ENCODE peak calls at places on chromosome 18, in eight cellular contexts. F is mesothelial cell of epicardium, W is foreskin fibroblast, H is heart right ventricle, K is nephron progenitor cell, N is OCI-LY7, V is dorsolateral prefrontal cortex, A is bronchial epithelial cell. I is an unnamed sample.

GRCh38 chr18:77249583-77250500 is at the start of gene GALR1:
- DNase-seq in W (no peak), F (peak), N (no peak), K (peak), H (no peak), V (no peak), A (no peak), I (no peak)

GRCh38 chr18:48393776-48394175 is 15.4 kb downstream of the ZBTB7C start:
- DNase-seq in H (no peak), K (no peak), N (no peak), F (no peak), W (no peak), A (no peak), V (no peak), I (no peak)

GRCh38 chr18:49859006-49859359 is 45.6 kb upstream of the ACAA2 start:
- DNase-seq in A (no peak), K (no peak), F (no peak), H (no peak), V (no peak), W (no peak), N (no peak), I (no peak)

GRCh38 chr18:7619676-7620075 is 52.6 kb downstream of the PTPRM start:
- DNase-seq in N (no peak), A (no peak), W (no peak), F (no peak), K (no peak), H (no peak), V (no peak), I (no peak)

GRCh38 chr18:13831864-13832508 is 8.0 kb downstream of the MC5R start:
- DNase-seq in A (peak), N (no peak), F (no peak), W (no peak), H (no peak), K (no peak), V (no peak), I (no peak)

GRCh38 chr18:21393986-21394385 is 152.0 kb downstream of the GREB1L start:
- DNase-seq in W (no peak), N (no peak), F (no peak), V (no peak), K (no peak), A (no peak), H (peak), I (no peak)

GRCh38 chr18:68837665-68838390 is 39.9 kb downstream of the CCDC102B start:
- DNase-seq in V (no peak), A (no peak), H (no peak), W (peak), N (no peak), K (no peak), F (no peak), I (peak)

GRCh38 chr18:10368456-10369453 is 85.7 kb upstream of the APCDD1 start:
- DNase-seq in W (no peak), H (no peak), N (no peak), K (no peak), V (no peak), F (no peak), A (no peak), I (no peak)

GRCh38 chr18:60327880-60328589 is 44.5 kb downstream of the MC4R start:
- DNase-seq in W (no peak), N (no peak), H (no peak), V (no peak), K (peak), F (no peak), A (no peak), I (no peak)

GRCh38 chr18:5058768-5059539 is 138.1 kb downstream of the AKAIN1 start:
- DNase-seq in K (no peak), A (no peak), H (peak), F (no peak), W (no peak), V (no peak), N (peak), I (no peak)

GRCh38 chr18:25737710-25738251 is 352.6 kb downstream of the SS18 start:
- DNase-seq in F (no peak), N (no peak), H (no peak), W (peak), K (no peak), A (no peak), V (no peak), I (peak)

GRCh38 chr18:76126327-76126726 is 368.7 kb downstream of the ZNF516 start:
- DNase-seq in A (no peak), F (no peak), V (no peak), H (peak), W (no peak), K (peak), N (no peak), I (no peak)

GRCh38 chr18:37309059-37309458 is 256.5 kb downstream of the CELF4 start:
- DNase-seq in V (no peak), W (no peak), K (no peak), F (no peak), N (no peak), A (peak), H (no peak), I (no peak)

GRCh38 chr18:27825735-27826477 is 351.0 kb downstream of the CDH2 start:
- DNase-seq in V (no peak), H (no peak), W (no peak), N (no peak), F (no peak), A (no peak), K (no peak), I (no peak)

GRCh38 chr18:57002627-57003026 is 144.3 kb upstream of the BOD1L2 start:
- DNase-seq in N (no peak), V (no peak), K (no peak), W (peak), F (no peak), H (peak), A (no peak), I (no peak)

GRCh38 chr18:22084547-22084946 is 84.8 kb upstream of the GATA6 start:
- DNase-seq in W (no peak), V (no peak), F (no peak), H (peak), A (no peak), K (no peak), N (no peak), I (no peak)

GRCh38 chr18:7464245-7464966 is 102.7 kb upstream of the PTPRM start:
- DNase-seq in V (no peak), A (no peak), F (no peak), N (no peak), K (no peak), H (peak), W (no peak), I (no peak)

GRCh38 chr18:5518899-5519371 is 24.9 kb downstream of the EPB41L3 start:
- DNase-seq in F (no peak), A (no peak), W (no peak), H (no peak), N (no peak), K (no peak), V (no peak), I (no peak)

GRCh38 chr18:44834867-44835469 is 154.3 kb downstream of the SETBP1 start:
- DNase-seq in A (no peak), K (no peak), N (no peak), H (no peak), V (no peak), F (no peak), W (no peak), I (no peak)

GRCh38 chr18:79705272-79705671 is 25.7 kb downstream of the CTDP1 start:
- DNase-seq in H (no peak), K (no peak), V (no peak), A (no peak), N (no peak), W (no peak), F (no peak), I (no peak)

GRCh38 chr18:50558157-50558556 is 1.7 kb upstream of the MAPK4 start:
- DNase-seq in F (no peak), H (no peak), N (no peak), W (no peak), V (no peak), A (no peak), K (no peak), I (no peak)

GRCh38 chr18:13159579-13159978 is 59.0 kb upstream of the LDLRAD4 start:
- DNase-seq in W (peak), K (peak), A (peak), F (no peak), H (peak), V (no peak), N (peak), I (no peak)

GRCh38 chr18:62187543-62188378 is 706 bp downstream of the RELCH start:
- DNase-seq in K (peak), W (no peak), A (peak), N (peak), H (peak), V (peak), F (peak), I (no peak)
- TF ChIP-seq CTCF in K (no peak), W (no peak), A (peak), N (peak), H (no peak), V (no peak), F (no peak), I (no peak)

DNA sequence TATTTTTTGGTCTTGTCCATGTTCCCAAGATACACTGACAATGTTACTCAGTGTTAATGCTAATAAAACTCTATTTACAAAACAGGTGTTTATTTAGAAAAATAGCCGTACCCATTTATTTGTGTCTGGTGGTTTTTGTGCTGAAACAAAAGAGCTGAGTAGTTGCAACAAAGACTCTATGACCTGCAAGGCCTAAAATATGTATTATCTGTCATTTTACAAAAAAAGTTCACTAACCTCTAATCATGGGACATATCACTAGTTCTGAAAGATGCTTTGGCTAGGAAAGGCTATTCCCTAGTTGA is 59.2 kb upstream of the SLC25A52 start:
- DNase-seq in F (no peak), A (no peak), V (no peak), K (no peak), N (no peak), W (no peak), H (no peak), I (no peak)
- TF ChIP-seq CTCF in F (peak), A (no peak), V (no peak), K (no peak), N (peak), W (no peak), H (no peak), I (no peak)

GRCh38 chr18:74795766-74796165 is 198.1 kb downstream of the ZNF407 start:
- DNase-seq in K (no peak), N (peak), V (no peak), W (no peak), F (no peak), H (no peak), A (no peak), I (no peak)
- TF ChIP-seq CTCF in K (no peak), N (no peak), V (no peak), W (no peak), F (no peak), H (no peak), A (no peak), I (no peak)

GRCh38 chr18:24544141-24544498 is 83.7 kb downstream of the HRH4 start:
- DNase-seq in K (peak), A (peak), H (peak), V (peak), N (peak), W (no peak), F (no peak), I (no peak)
- TF ChIP-seq CTCF in K (peak), A (peak), H (peak), V (peak), N (peak), W (peak), F (peak), I (peak)

DNA sequence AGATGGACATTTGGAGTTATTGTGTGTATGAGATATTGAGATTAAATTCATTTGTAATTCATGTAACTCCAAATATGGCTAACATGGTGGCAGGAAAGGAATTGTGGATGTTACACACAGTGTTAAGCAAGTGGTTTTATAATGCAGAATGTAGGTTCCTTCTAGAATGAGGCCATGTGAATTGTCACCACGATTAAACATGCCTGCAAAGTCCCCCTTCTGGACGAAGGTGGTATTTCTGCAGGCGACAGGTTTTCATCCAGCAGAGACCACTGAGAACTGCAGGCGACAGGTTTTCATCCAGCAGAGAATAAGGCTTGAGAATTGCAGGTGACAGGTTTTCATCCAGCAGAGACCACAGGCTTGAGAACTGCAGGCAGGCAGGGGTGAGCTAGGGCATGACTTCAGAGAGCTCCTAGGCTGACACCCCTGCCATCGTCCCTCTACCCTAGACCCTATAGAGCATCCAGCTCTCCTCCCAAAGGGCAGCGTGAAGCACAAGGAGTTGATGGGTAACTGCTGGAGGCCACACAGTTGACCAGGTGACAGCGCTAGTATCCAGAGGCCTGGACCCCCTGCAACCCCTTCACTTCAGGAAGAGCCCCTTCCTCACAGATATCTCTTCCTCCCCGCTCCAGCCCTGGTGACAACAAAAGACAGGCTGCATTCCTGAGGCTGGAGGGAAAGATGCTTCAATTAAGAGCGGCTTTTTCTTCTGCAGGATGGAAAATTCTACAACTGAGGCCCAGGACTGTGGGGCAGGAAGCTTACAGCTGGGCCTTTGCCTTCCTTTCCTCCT is 175.8 kb downstream of the LOXHD1 start:
- DNase-seq in N (peak), A (peak), V (peak), K (peak), F (peak), W (peak), H (peak), I (peak)
- TF ChIP-seq CTCF in N (peak), A (peak), V (peak), K (peak), F (peak), W (peak), H (peak), I (peak)

GRCh38 chr18:38930881-38931753 is 1365.5 kb upstream of the CELF4 start:
- DNase-seq in A (no peak), W (no peak), V (no peak), N (no peak), K (no peak), F (no peak), H (no peak), I (no peak)
- TF ChIP-seq CTCF in A (no peak), W (no peak), V (no peak), N (no peak), K (no peak), F (no peak), H (no peak), I (no peak)